ENCODE peak calls at places on chromosomes 7 and 10, in five cellular contexts. F is HT1080, P is psoas muscle, I is NCI-H748 treated with DMSO at 0.1 percent for 48 hours, M is neuronal stem cell. K is an unnamed sample.

GRCh38 chr7:151968357-151968756 is 12.1 kb downstream of the GALNTL5 start:
- DNase-seq in F (no peak), P (peak), I (no peak), M (no peak), K (no peak)

GRCh38 chr10:23404461-23404980 is 34.4 kb upstream of the OTUD1 start:
- DNase-seq in F (no peak), P (no peak), I (no peak), M (no peak), K (no peak)

GRCh38 chr10:59750155-59750945 is 2.9 kb downstream of the MRLN start:
- DNase-seq in F (no peak), P (peak), I (no peak), M (no peak), K (no peak)

GRCh38 chr7:85748861-85749260 is 562.0 kb upstream of the SEMA3D start:
- DNase-seq in F (no peak), P (no peak), I (no peak), M (no peak), K (no peak)

GRCh38 chr10:96122824-96123223 is 7.3 kb upstream of the ZNF518A start:
- DNase-seq in F (no peak), P (no peak), I (no peak), M (no peak), K (no peak)

GRCh38 chr7:29289156-29290021 is 94.8 kb downstream of the CHN2 start:
- DNase-seq in F (peak), P (peak), I (peak), M (peak), K (no peak)

GRCh38 chr10:77586719-77587423 is 50.7 kb downstream of the KCNMA1 start:
- DNase-seq in F (peak), P (peak), I (no peak), M (no peak), K (no peak)

GRCh38 chr7:47724335-47724982 is 142.5 kb upstream of the TNS3 start:
- DNase-seq in F (peak), P (no peak), I (no peak), M (no peak), K (no peak)

GRCh38 chr10:35657621-35658020 is 15.5 kb upstream of the FZD8 start:
- DNase-seq in F (no peak), P (no peak), I (no peak), M (no peak), K (no peak)

GRCh38 chr7:2830609-2831376 is 13.3 kb downstream of the GNA12 start:
- DNase-seq in F (no peak), P (no peak), I (no peak), M (no peak), K (no peak)

GRCh38 chr10:121078672-121079102 is 227.5 kb downstream of the WDR11 start:
- DNase-seq in F (peak), P (no peak), I (no peak), M (no peak), K (no peak)

GRCh38 chr10:48605264-48605615 is 367 bp upstream of the ARHGAP22 start:
- DNase-seq in F (no peak), P (no peak), I (no peak), M (no peak), K (no peak)

GRCh38 chr10:28533571-28534304 is 820 bp downstream of the WAC start:
- DNase-seq in F (no peak), P (peak), I (no peak), M (peak), K (peak)

GRCh38 chr10:79074732-79075131 is 6.0 kb downstream of the ZMIZ1 start:
- DNase-seq in F (no peak), P (no peak), I (no peak), M (no peak), K (no peak)

GRCh38 chr7:22255834-22256233 is 101.1 kb downstream of the RAPGEF5 start:
- DNase-seq in F (no peak), P (no peak), I (no peak), M (no peak), K (peak)

GRCh38 chr7:19648791-19649190 is 60.0 kb downstream of the POLR1F start:
- DNase-seq in F (no peak), P (no peak), I (no peak), M (no peak), K (no peak)

GRCh38 chr7:70637726-70638125 is 494.2 kb upstream of the GALNT17 start:
- DNase-seq in F (no peak), P (no peak), I (no peak), M (no peak), K (no peak)

GRCh38 chr7:67631496-67631895 is 634.9 kb downstream of the TYW1 start:
- DNase-seq in F (no peak), P (no peak), I (no peak), M (no peak), K (no peak)

GRCh38 chr7:122790558-122790957 is 87.8 kb upstream of the RNF148 start:
- DNase-seq in F (no peak), P (no peak), I (no peak), M (no peak), K (no peak)

GRCh38 chr7:143038635-143039034 is 11.7 kb upstream of the OR9A2 start:
- DNase-seq in F (no peak), P (no peak), I (no peak), M (no peak), K (no peak)

GRCh38 chr7:144656960-144657359 is 178.9 kb downstream of the TPK1 start:
- DNase-seq in F (no peak), P (no peak), I (no peak), M (peak), K (no peak)

GRCh38 chr7:141785711-141786552 is 4.1 kb upstream of the TAS2R5 start:
- DNase-seq in F (peak), P (no peak), I (peak), M (peak), K (peak)

GRCh38 chr10:128011059-128011979 is 104.4 kb downstream of the PTPRE start:
- DNase-seq in F (peak), P (peak), I (peak), M (peak), K (peak)

GRCh38 chr7:329691-330281 is 39.8 kb downstream of the FOXL3 start:
- DNase-seq in F (no peak), P (no peak), I (no peak), M (no peak), K (no peak)

GRCh38 chr10:122541541-122542002 is 19.0 kb upstream of the DMBT1 start:
- DNase-seq in F (peak), P (no peak), I (no peak), M (no peak), K (no peak)

GRCh38 chr10:68870545-68871104 is 30.5 kb upstream of the DDX50 start:
- DNase-seq in F (no peak), P (no peak), I (no peak), M (no peak), K (no peak)

GRCh38 chr10:85003083-85003482 is 674.7 kb downstream of the CCSER2 start:
- DNase-seq in F (no peak), P (no peak), I (no peak), M (no peak), K (no peak)

GRCh38 chr7:157859915-157860314 is 523.1 kb downstream of the DNAJB6 start:
- DNase-seq in F (no peak), P (no peak), I (no peak), M (no peak), K (no peak)

GRCh38 chr10:32938554-32939061 is 19.4 kb downstream of the ITGB1 start:
- DNase-seq in F (no peak), P (no peak), I (no peak), M (no peak), K (no peak)

GRCh38 chr7:32892521-32893224 is 1.1 kb upstream of the KBTBD2 start:
- DNase-seq in F (peak), P (peak), I (peak), M (no peak), K (peak)

K was measured in nephron progenitor cell.